ENCODE peak calls at places on chromosomes 5 and 9, in ten cellular contexts. One of them, this sample, is unnamed.

GRCh38 chr9:136198605-136199083 is 6.3 kb downstream of the LHX3 start:
- DNase-seq in sigmoid colon: no peak
- DNase-seq in IMR-90: no peak
- DNase-seq in tibial nerve: no peak
- DNase-seq in A549: peak
- DNase-seq in body of pancreas: no peak
- DNase-seq in spleen: no peak
- DNase-seq in thyroid gland: peak
- DNase-seq in GM12878: no peak
- DNase-seq in esophagus squamous epithelium: no peak
- DNase-seq in this sample: no peak

GRCh38 chr9:21970800-21971620 is 23.2 kb downstream of the CDKN2A start:
- DNase-seq in sigmoid colon: no peak
- DNase-seq in IMR-90: no peak
- DNase-seq in tibial nerve: no peak
- DNase-seq in A549: no peak
- DNase-seq in body of pancreas: no peak
- DNase-seq in spleen: no peak
- DNase-seq in thyroid gland: no peak
- DNase-seq in GM12878: no peak
- DNase-seq in esophagus squamous epithelium: no peak
- DNase-seq in this sample: no peak

GRCh38 chr9:99822596-99823391 is 1.1 kb downstream of the NR4A3 start:
- DNase-seq in sigmoid colon: peak
- DNase-seq in IMR-90: peak
- DNase-seq in tibial nerve: peak
- DNase-seq in A549: peak
- DNase-seq in body of pancreas: peak
- DNase-seq in spleen: peak
- DNase-seq in thyroid gland: peak
- DNase-seq in GM12878: no peak
- DNase-seq in esophagus squamous epithelium: no peak
- DNase-seq in this sample: peak

GRCh38 chr5:173829826-173830225 is 58.3 kb upstream of the CPEB4 start:
- DNase-seq in sigmoid colon: no peak
- DNase-seq in IMR-90: peak
- DNase-seq in tibial nerve: no peak
- DNase-seq in A549: peak
- DNase-seq in body of pancreas: no peak
- DNase-seq in spleen: no peak
- DNase-seq in thyroid gland: peak
- DNase-seq in GM12878: no peak
- DNase-seq in esophagus squamous epithelium: no peak
- DNase-seq in this sample: no peak

GRCh38 chr5:145666591-145666990 is 168.6 kb downstream of the PRELID2 start:
- DNase-seq in sigmoid colon: no peak
- DNase-seq in IMR-90: no peak
- DNase-seq in tibial nerve: no peak
- DNase-seq in A549: no peak
- DNase-seq in body of pancreas: no peak
- DNase-seq in spleen: no peak
- DNase-seq in thyroid gland: no peak
- DNase-seq in GM12878: no peak
- DNase-seq in esophagus squamous epithelium: no peak
- DNase-seq in this sample: no peak

GRCh38 chr5:115465416-115465815 is 79.2 kb downstream of the FEM1C start:
- DNase-seq in sigmoid colon: no peak
- DNase-seq in IMR-90: peak
- DNase-seq in tibial nerve: no peak
- DNase-seq in A549: no peak
- DNase-seq in body of pancreas: no peak
- DNase-seq in spleen: no peak
- DNase-seq in thyroid gland: no peak
- DNase-seq in GM12878: no peak
- DNase-seq in esophagus squamous epithelium: no peak
- DNase-seq in this sample: no peak

GRCh38 chr9:83596899-83597504 is 25.9 kb upstream of the IDNK start:
- DNase-seq in sigmoid colon: no peak
- DNase-seq in IMR-90: no peak
- DNase-seq in tibial nerve: peak
- DNase-seq in A549: peak
- DNase-seq in body of pancreas: peak
- DNase-seq in spleen: no peak
- DNase-seq in thyroid gland: peak
- DNase-seq in GM12878: no peak
- DNase-seq in esophagus squamous epithelium: no peak
- DNase-seq in this sample: no peak

GRCh38 chr9:20929276-20929675 is 102.2 kb downstream of the HACD4 start:
- DNase-seq in sigmoid colon: no peak
- DNase-seq in IMR-90: no peak
- DNase-seq in tibial nerve: no peak
- DNase-seq in A549: no peak
- DNase-seq in body of pancreas: no peak
- DNase-seq in spleen: no peak
- DNase-seq in thyroid gland: no peak
- DNase-seq in GM12878: no peak
- DNase-seq in esophagus squamous epithelium: no peak
- DNase-seq in this sample: no peak

GRCh38 chr5:142807378-142807911 is 37.3 kb downstream of the ARHGAP26 start:
- DNase-seq in sigmoid colon: peak
- DNase-seq in IMR-90: no peak
- DNase-seq in tibial nerve: peak
- DNase-seq in A549: peak
- DNase-seq in body of pancreas: no peak
- DNase-seq in spleen: no peak
- DNase-seq in thyroid gland: no peak
- DNase-seq in GM12878: no peak
- DNase-seq in esophagus squamous epithelium: no peak
- DNase-seq in this sample: no peak

GRCh38 chr5:142810081-142810480 is 39.9 kb downstream of the ARHGAP26 start:
- DNase-seq in sigmoid colon: no peak
- DNase-seq in IMR-90: peak
- DNase-seq in tibial nerve: no peak
- DNase-seq in A549: no peak
- DNase-seq in body of pancreas: no peak
- DNase-seq in spleen: no peak
- DNase-seq in thyroid gland: no peak
- DNase-seq in GM12878: no peak
- DNase-seq in esophagus squamous epithelium: no peak
- DNase-seq in this sample: no peak

GRCh38 chr5:142805339-142805738 is 35.2 kb downstream of the ARHGAP26 start:
- DNase-seq in sigmoid colon: no peak
- DNase-seq in IMR-90: no peak
- DNase-seq in tibial nerve: no peak
- DNase-seq in A549: no peak
- DNase-seq in body of pancreas: no peak
- DNase-seq in spleen: no peak
- DNase-seq in thyroid gland: no peak
- DNase-seq in GM12878: no peak
- DNase-seq in esophagus squamous epithelium: no peak
- DNase-seq in this sample: no peak

GRCh38 chr5:142808778-142809606 is 38.8 kb downstream of the ARHGAP26 start:
- DNase-seq in sigmoid colon: no peak
- DNase-seq in IMR-90: no peak
- DNase-seq in tibial nerve: no peak
- DNase-seq in A549: no peak
- DNase-seq in body of pancreas: no peak
- DNase-seq in spleen: no peak
- DNase-seq in thyroid gland: no peak
- DNase-seq in GM12878: no peak
- DNase-seq in esophagus squamous epithelium: no peak
- DNase-seq in this sample: no peak

DNA sequence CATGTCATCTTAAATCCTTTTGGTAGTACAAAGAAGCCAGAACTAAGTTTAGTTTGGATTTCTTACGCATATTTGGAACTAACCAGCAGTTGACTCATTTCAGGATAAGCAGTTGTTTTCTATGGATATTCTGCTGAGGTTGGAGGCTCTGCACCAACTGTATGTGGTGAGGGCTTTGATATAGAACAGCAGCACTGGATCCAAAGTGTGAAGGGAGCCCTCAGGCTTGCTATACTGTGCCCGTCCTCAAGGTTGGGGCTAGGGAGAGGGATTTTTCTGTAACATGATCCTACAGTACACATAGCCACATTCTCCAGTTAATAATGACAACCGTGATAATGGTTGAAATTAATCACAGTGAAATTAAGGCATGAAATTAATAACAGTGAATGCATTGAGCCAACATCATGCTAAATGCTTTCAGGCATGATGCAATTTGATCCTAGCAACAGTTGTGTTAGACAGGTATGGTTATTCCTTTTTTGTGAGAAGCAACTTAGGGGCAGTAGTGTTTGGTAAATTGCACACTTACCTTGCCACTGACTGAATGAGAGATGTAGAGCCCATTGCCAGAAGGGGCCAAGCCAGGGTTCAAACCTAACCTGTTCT is 36.7 kb downstream of the ARHGAP26 start:
- DNase-seq in sigmoid colon: no peak
- DNase-seq in IMR-90: no peak
- DNase-seq in tibial nerve: no peak
- DNase-seq in A549: no peak
- DNase-seq in body of pancreas: no peak
- DNase-seq in spleen: no peak
- DNase-seq in thyroid gland: no peak
- DNase-seq in GM12878: no peak
- DNase-seq in esophagus squamous epithelium: no peak
- DNase-seq in this sample: no peak
- H3K4me3 ChIP-seq in sigmoid colon: no peak
- H3K4me3 ChIP-seq in IMR-90: no peak
- H3K4me3 ChIP-seq in tibial nerve: no peak
- H3K4me3 ChIP-seq in A549: no peak
- H3K4me3 ChIP-seq in body of pancreas: no peak
- H3K4me3 ChIP-seq in spleen: no peak
- H3K4me3 ChIP-seq in thyroid gland: no peak
- H3K4me3 ChIP-seq in GM12878: no peak
- H3K4me3 ChIP-seq in esophagus squamous epithelium: no peak
- H3K4me3 ChIP-seq in this sample: no peak

GRCh38 chr5:88829053-88829452 is 53.9 kb downstream of the MEF2C start:
- DNase-seq in sigmoid colon: no peak
- DNase-seq in IMR-90: no peak
- DNase-seq in tibial nerve: no peak
- DNase-seq in A549: no peak
- DNase-seq in body of pancreas: no peak
- DNase-seq in spleen: no peak
- DNase-seq in thyroid gland: no peak
- DNase-seq in GM12878: no peak
- DNase-seq in esophagus squamous epithelium: no peak
- DNase-seq in this sample: no peak

GRCh38 chr5:88827997-88828396 is 55.0 kb downstream of the MEF2C start:
- DNase-seq in sigmoid colon: no peak
- DNase-seq in IMR-90: peak
- DNase-seq in tibial nerve: no peak
- DNase-seq in A549: no peak
- DNase-seq in body of pancreas: no peak
- DNase-seq in spleen: no peak
- DNase-seq in thyroid gland: no peak
- DNase-seq in GM12878: no peak
- DNase-seq in esophagus squamous epithelium: no peak
- DNase-seq in this sample: no peak

GRCh38 chr5:88825782-88826110 is 57.2 kb downstream of the MEF2C start:
- DNase-seq in sigmoid colon: no peak
- DNase-seq in IMR-90: peak
- DNase-seq in tibial nerve: no peak
- DNase-seq in A549: no peak
- DNase-seq in body of pancreas: no peak
- DNase-seq in spleen: no peak
- DNase-seq in thyroid gland: no peak
- DNase-seq in GM12878: no peak
- DNase-seq in esophagus squamous epithelium: no peak
- DNase-seq in this sample: no peak

GRCh38 chr5:88824892-88825781 is 57.8 kb downstream of the MEF2C start:
- DNase-seq in sigmoid colon: no peak
- DNase-seq in IMR-90: peak
- DNase-seq in tibial nerve: no peak
- DNase-seq in A549: no peak
- DNase-seq in body of pancreas: no peak
- DNase-seq in spleen: no peak
- DNase-seq in thyroid gland: no peak
- DNase-seq in GM12878: no peak
- DNase-seq in esophagus squamous epithelium: no peak
- DNase-seq in this sample: no peak

DNA sequence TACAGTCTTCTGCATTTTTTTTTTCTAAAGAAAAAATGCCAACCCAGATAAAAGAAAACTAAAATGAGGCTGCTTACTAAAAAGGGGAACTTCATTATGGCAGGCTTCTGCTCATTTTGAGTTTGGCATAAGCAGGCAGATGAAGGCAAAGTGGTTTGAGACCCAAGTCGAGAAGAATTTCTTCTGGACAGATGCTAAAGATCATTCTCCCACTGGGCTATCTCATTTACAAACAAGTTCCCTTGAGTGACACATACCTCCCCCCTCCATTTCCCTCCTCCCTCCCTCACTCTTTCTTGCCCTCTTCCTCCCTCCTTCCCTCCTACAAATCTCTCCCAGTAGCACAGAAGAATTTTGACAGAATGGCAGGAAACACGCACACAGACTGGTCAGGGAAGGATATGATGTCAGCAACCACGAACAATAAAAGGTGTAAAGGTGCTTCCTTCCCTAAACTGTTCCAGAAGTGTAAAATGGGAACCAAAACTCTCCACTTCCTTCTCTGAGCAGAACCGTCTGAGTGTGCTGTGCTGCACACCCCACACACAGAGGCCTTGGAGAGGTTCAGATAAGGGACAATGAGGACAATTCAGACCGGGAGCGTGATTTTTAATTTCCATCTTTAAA is 55.9 kb downstream of the MEF2C start:
- DNase-seq in sigmoid colon: peak
- DNase-seq in IMR-90: peak
- DNase-seq in tibial nerve: peak
- DNase-seq in A549: no peak
- DNase-seq in body of pancreas: no peak
- DNase-seq in spleen: peak
- DNase-seq in thyroid gland: no peak
- DNase-seq in GM12878: peak
- DNase-seq in esophagus squamous epithelium: no peak
- DNase-seq in this sample: no peak
- TF ChIP-seq POLR2A in sigmoid colon: no peak
- TF ChIP-seq POLR2A in IMR-90: no peak
- TF ChIP-seq POLR2A in tibial nerve: no peak
- TF ChIP-seq POLR2A in A549: no peak
- TF ChIP-seq POLR2A in body of pancreas: peak
- TF ChIP-seq POLR2A in spleen: no peak
- TF ChIP-seq POLR2A in thyroid gland: no peak
- TF ChIP-seq POLR2A in GM12878: peak
- TF ChIP-seq POLR2A in esophagus squamous epithelium: peak
- TF ChIP-seq POLR2A in this sample: peak

GRCh38 chr9:90919883-90920282 is 118.3 kb downstream of the SYK start:
- DNase-seq in sigmoid colon: no peak
- DNase-seq in IMR-90: no peak
- DNase-seq in tibial nerve: no peak
- DNase-seq in A549: no peak
- DNase-seq in body of pancreas: no peak
- DNase-seq in spleen: no peak
- DNase-seq in thyroid gland: peak
- DNase-seq in GM12878: no peak
- DNase-seq in esophagus squamous epithelium: no peak
- DNase-seq in this sample: no peak
- H3K4me3 ChIP-seq in sigmoid colon: no peak
- H3K4me3 ChIP-seq in IMR-90: no peak
- H3K4me3 ChIP-seq in tibial nerve: no peak
- H3K4me3 ChIP-seq in A549: no peak
- H3K4me3 ChIP-seq in body of pancreas: no peak
- H3K4me3 ChIP-seq in spleen: no peak
- H3K4me3 ChIP-seq in thyroid gland: no peak
- H3K4me3 ChIP-seq in GM12878: no peak
- H3K4me3 ChIP-seq in esophagus squamous epithelium: no peak
- H3K4me3 ChIP-seq in this sample: no peak

GRCh38 chr5:135433626-135434426 is 13.3 kb downstream of the DCANP1 start:
- DNase-seq in sigmoid colon: no peak
- DNase-seq in IMR-90: peak
- DNase-seq in tibial nerve: no peak
- DNase-seq in A549: no peak
- DNase-seq in body of pancreas: no peak
- DNase-seq in spleen: peak
- DNase-seq in thyroid gland: no peak
- DNase-seq in GM12878: no peak
- DNase-seq in esophagus squamous epithelium: no peak
- DNase-seq in this sample: no peak

GRCh38 chr5:135434591-135435466 is 12.3 kb downstream of the DCANP1 start:
- DNase-seq in sigmoid colon: no peak
- DNase-seq in IMR-90: peak
- DNase-seq in tibial nerve: no peak
- DNase-seq in A549: no peak
- DNase-seq in body of pancreas: no peak
- DNase-seq in spleen: no peak
- DNase-seq in thyroid gland: no peak
- DNase-seq in GM12878: no peak
- DNase-seq in esophagus squamous epithelium: no peak
- DNase-seq in this sample: no peak

GRCh38 chr5:135436856-135437795 is 10.0 kb downstream of the DCANP1 start:
- DNase-seq in sigmoid colon: no peak
- DNase-seq in IMR-90: no peak
- DNase-seq in tibial nerve: peak
- DNase-seq in A549: no peak
- DNase-seq in body of pancreas: no peak
- DNase-seq in spleen: no peak
- DNase-seq in thyroid gland: peak
- DNase-seq in GM12878: no peak
- DNase-seq in esophagus squamous epithelium: no peak
- DNase-seq in this sample: no peak

GRCh38 chr5:135437796-135438560 is 9.2 kb downstream of the DCANP1 start:
- DNase-seq in sigmoid colon: peak
- DNase-seq in IMR-90: peak
- DNase-seq in tibial nerve: peak
- DNase-seq in A549: no peak
- DNase-seq in body of pancreas: peak
- DNase-seq in spleen: peak
- DNase-seq in thyroid gland: peak
- DNase-seq in GM12878: no peak
- DNase-seq in esophagus squamous epithelium: no peak
- DNase-seq in this sample: no peak

GRCh38 chr5:135435467-135436330 is 11.4 kb downstream of the DCANP1 start:
- DNase-seq in sigmoid colon: no peak
- DNase-seq in IMR-90: no peak
- DNase-seq in tibial nerve: no peak
- DNase-seq in A549: no peak
- DNase-seq in body of pancreas: no peak
- DNase-seq in spleen: peak
- DNase-seq in thyroid gland: no peak
- DNase-seq in GM12878: no peak
- DNase-seq in esophagus squamous epithelium: no peak
- DNase-seq in this sample: no peak
- TF ChIP-seq POLR2A in sigmoid colon: no peak
- TF ChIP-seq POLR2A in IMR-90: no peak
- TF ChIP-seq POLR2A in tibial nerve: no peak
- TF ChIP-seq POLR2A in A549: no peak
- TF ChIP-seq POLR2A in body of pancreas: no peak
- TF ChIP-seq POLR2A in spleen: no peak
- TF ChIP-seq POLR2A in thyroid gland: no peak
- TF ChIP-seq POLR2A in GM12878: no peak
- TF ChIP-seq POLR2A in esophagus squamous epithelium: no peak
- TF ChIP-seq POLR2A in this sample: no peak

This sample was measured in uterus.